ENCODE peak calls at places on chromosome 19, in six cellular contexts. One of them, this sample, is unnamed.

GRCh38 chr19:4454952-4455738 is 2.4 kb downstream of the UBXN6 start:
- DNase-seq in PC-9: no peak
- DNase-seq in B cell: no peak
- DNase-seq in progenitor cell of endocrine pancreas: no peak
- DNase-seq in nephron progenitor cell: no peak
- DNase-seq in tibial artery: no peak
- DNase-seq in this sample: no peak

GRCh38 chr19:1181606-1182005 is 7.5 kb upstream of the SBNO2 start:
- DNase-seq in PC-9: peak
- DNase-seq in B cell: no peak
- DNase-seq in progenitor cell of endocrine pancreas: no peak
- DNase-seq in nephron progenitor cell: no peak
- DNase-seq in tibial artery: no peak
- DNase-seq in this sample: peak

GRCh38 chr19:55473613-55474012 is 2.8 kb upstream of the ZNF628 start:
- DNase-seq in PC-9: no peak
- DNase-seq in B cell: no peak
- DNase-seq in progenitor cell of endocrine pancreas: no peak
- DNase-seq in nephron progenitor cell: no peak
- DNase-seq in tibial artery: no peak
- DNase-seq in this sample: no peak

GRCh38 chr19:47107201-47107952 is 6.2 kb downstream of the ZC3H4 start:
- DNase-seq in PC-9: peak
- DNase-seq in B cell: no peak
- DNase-seq in progenitor cell of endocrine pancreas: no peak
- DNase-seq in nephron progenitor cell: no peak
- DNase-seq in tibial artery: no peak
- DNase-seq in this sample: no peak

GRCh38 chr19:21789761-21790160 is 22.4 kb upstream of the ZNF100 start:
- DNase-seq in PC-9: no peak
- DNase-seq in B cell: no peak
- DNase-seq in progenitor cell of endocrine pancreas: no peak
- DNase-seq in nephron progenitor cell: no peak
- DNase-seq in tibial artery: no peak
- DNase-seq in this sample: no peak

GRCh38 chr19:49256691-49257090 is 68.3 kb downstream of the SLC6A16 start:
- DNase-seq in PC-9: no peak
- DNase-seq in B cell: no peak
- DNase-seq in progenitor cell of endocrine pancreas: no peak
- DNase-seq in nephron progenitor cell: no peak
- DNase-seq in tibial artery: no peak
- DNase-seq in this sample: no peak

GRCh38 chr19:54345938-54346386 is 7.0 kb upstream of the LILRA4 start:
- DNase-seq in PC-9: no peak
- DNase-seq in B cell: peak
- DNase-seq in progenitor cell of endocrine pancreas: no peak
- DNase-seq in nephron progenitor cell: no peak
- DNase-seq in tibial artery: peak
- DNase-seq in this sample: no peak

GRCh38 chr19:4187313-4188122 is 5.0 kb downstream of the ANKRD24 start:
- DNase-seq in PC-9: no peak
- DNase-seq in B cell: no peak
- DNase-seq in progenitor cell of endocrine pancreas: no peak
- DNase-seq in nephron progenitor cell: no peak
- DNase-seq in tibial artery: no peak
- DNase-seq in this sample: no peak

GRCh38 chr19:4568884-4569283 is 9.4 kb upstream of the SEMA6B start:
- DNase-seq in PC-9: no peak
- DNase-seq in B cell: no peak
- DNase-seq in progenitor cell of endocrine pancreas: no peak
- DNase-seq in nephron progenitor cell: no peak
- DNase-seq in tibial artery: no peak
- DNase-seq in this sample: no peak

GRCh38 chr19:52748336-52748950 is 13.6 kb upstream of the ZNF611 start:
- DNase-seq in PC-9: no peak
- DNase-seq in B cell: peak
- DNase-seq in progenitor cell of endocrine pancreas: no peak
- DNase-seq in nephron progenitor cell: no peak
- DNase-seq in tibial artery: no peak
- DNase-seq in this sample: no peak

GRCh38 chr19:38100589-38100988 is 123.4 kb downstream of the DPF1 start:
- DNase-seq in PC-9: no peak
- DNase-seq in B cell: no peak
- DNase-seq in progenitor cell of endocrine pancreas: no peak
- DNase-seq in nephron progenitor cell: no peak
- DNase-seq in tibial artery: no peak
- DNase-seq in this sample: no peak

GRCh38 chr19:3868770-3869456 is at the start of gene ZFR2:
- DNase-seq in PC-9: no peak
- DNase-seq in B cell: peak
- DNase-seq in progenitor cell of endocrine pancreas: peak
- DNase-seq in nephron progenitor cell: peak
- DNase-seq in tibial artery: no peak
- DNase-seq in this sample: no peak

GRCh38 chr19:42121666-42122069 is 10.6 kb downstream of the POU2F2 start:
- DNase-seq in PC-9: peak
- DNase-seq in B cell: peak
- DNase-seq in progenitor cell of endocrine pancreas: no peak
- DNase-seq in nephron progenitor cell: no peak
- DNase-seq in tibial artery: peak
- DNase-seq in this sample: no peak

GRCh38 chr19:5131031-5131865 is 162.3 kb downstream of the KDM4B start:
- DNase-seq in PC-9: no peak
- DNase-seq in B cell: peak
- DNase-seq in progenitor cell of endocrine pancreas: no peak
- DNase-seq in nephron progenitor cell: no peak
- DNase-seq in tibial artery: no peak
- DNase-seq in this sample: no peak

GRCh38 chr19:11964858-11965645 is at the start of gene ZNF763:
- DNase-seq in PC-9: peak
- DNase-seq in B cell: peak
- DNase-seq in progenitor cell of endocrine pancreas: peak
- DNase-seq in nephron progenitor cell: peak
- DNase-seq in tibial artery: peak
- DNase-seq in this sample: peak

GRCh38 chr19:44912854-44913253 is 1.6 kb upstream of the APOC1 start:
- DNase-seq in PC-9: no peak
- DNase-seq in B cell: no peak
- DNase-seq in progenitor cell of endocrine pancreas: no peak
- DNase-seq in nephron progenitor cell: no peak
- DNase-seq in tibial artery: no peak
- DNase-seq in this sample: no peak

GRCh38 chr19:3844596-3844995 is 24.2 kb downstream of the ZFR2 start:
- DNase-seq in PC-9: no peak
- DNase-seq in B cell: no peak
- DNase-seq in progenitor cell of endocrine pancreas: no peak
- DNase-seq in nephron progenitor cell: no peak
- DNase-seq in tibial artery: no peak
- DNase-seq in this sample: no peak

GRCh38 chr19:2315121-2315817 is 7.3 kb upstream of the LINGO3 start:
- DNase-seq in PC-9: no peak
- DNase-seq in B cell: no peak
- DNase-seq in progenitor cell of endocrine pancreas: no peak
- DNase-seq in nephron progenitor cell: no peak
- DNase-seq in tibial artery: no peak
- DNase-seq in this sample: no peak

GRCh38 chr19:2317300-2317699 is 9.3 kb upstream of the LINGO3 start:
- DNase-seq in PC-9: no peak
- DNase-seq in B cell: no peak
- DNase-seq in progenitor cell of endocrine pancreas: no peak
- DNase-seq in nephron progenitor cell: no peak
- DNase-seq in tibial artery: no peak
- DNase-seq in this sample: no peak

GRCh38 chr19:2312819-2313501 is 5.0 kb upstream of the LINGO3 start:
- DNase-seq in PC-9: no peak
- DNase-seq in B cell: no peak
- DNase-seq in progenitor cell of endocrine pancreas: no peak
- DNase-seq in nephron progenitor cell: no peak
- DNase-seq in tibial artery: no peak
- DNase-seq in this sample: no peak

GRCh38 chr19:2317756-2318155 is 9.8 kb upstream of the LINGO3 start:
- DNase-seq in PC-9: no peak
- DNase-seq in B cell: no peak
- DNase-seq in progenitor cell of endocrine pancreas: no peak
- DNase-seq in nephron progenitor cell: no peak
- DNase-seq in tibial artery: no peak
- DNase-seq in this sample: no peak

DNA sequence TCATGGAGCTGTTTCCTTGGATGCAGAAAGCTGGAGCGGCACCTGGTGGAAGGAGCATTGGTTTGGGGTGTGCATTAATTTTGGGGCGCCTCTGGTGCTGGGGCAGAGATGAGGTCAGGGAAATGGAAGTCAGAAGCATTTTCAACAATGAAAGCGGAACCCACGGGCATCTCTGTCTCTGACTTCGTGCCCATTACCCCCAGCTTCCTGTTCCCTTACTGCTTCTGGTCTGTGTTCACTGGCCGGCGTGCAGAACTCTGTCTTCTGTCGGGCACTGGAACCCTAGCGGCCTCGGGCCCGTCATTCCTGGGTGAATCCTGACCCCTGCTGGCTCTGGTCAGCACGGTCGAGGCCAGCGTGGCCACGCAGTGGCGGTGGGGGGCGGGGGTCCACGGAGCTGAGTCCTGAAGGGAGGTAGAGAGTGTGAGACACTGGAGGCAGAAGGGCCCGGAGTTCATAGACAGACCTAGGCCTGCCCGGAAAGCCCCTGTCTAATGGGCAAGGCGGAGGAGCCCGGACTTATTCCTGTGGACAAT is 7.9 kb upstream of the LINGO3 start:
- DNase-seq in PC-9: peak
- DNase-seq in B cell: peak
- DNase-seq in progenitor cell of endocrine pancreas: peak
- DNase-seq in nephron progenitor cell: peak
- DNase-seq in tibial artery: peak
- DNase-seq in this sample: no peak
- TF ChIP-seq CTCF in PC-9: peak
- TF ChIP-seq CTCF in B cell: no peak
- TF ChIP-seq CTCF in progenitor cell of endocrine pancreas: peak
- TF ChIP-seq CTCF in nephron progenitor cell: peak
- TF ChIP-seq CTCF in tibial artery: peak
- TF ChIP-seq CTCF in this sample: peak

DNA sequence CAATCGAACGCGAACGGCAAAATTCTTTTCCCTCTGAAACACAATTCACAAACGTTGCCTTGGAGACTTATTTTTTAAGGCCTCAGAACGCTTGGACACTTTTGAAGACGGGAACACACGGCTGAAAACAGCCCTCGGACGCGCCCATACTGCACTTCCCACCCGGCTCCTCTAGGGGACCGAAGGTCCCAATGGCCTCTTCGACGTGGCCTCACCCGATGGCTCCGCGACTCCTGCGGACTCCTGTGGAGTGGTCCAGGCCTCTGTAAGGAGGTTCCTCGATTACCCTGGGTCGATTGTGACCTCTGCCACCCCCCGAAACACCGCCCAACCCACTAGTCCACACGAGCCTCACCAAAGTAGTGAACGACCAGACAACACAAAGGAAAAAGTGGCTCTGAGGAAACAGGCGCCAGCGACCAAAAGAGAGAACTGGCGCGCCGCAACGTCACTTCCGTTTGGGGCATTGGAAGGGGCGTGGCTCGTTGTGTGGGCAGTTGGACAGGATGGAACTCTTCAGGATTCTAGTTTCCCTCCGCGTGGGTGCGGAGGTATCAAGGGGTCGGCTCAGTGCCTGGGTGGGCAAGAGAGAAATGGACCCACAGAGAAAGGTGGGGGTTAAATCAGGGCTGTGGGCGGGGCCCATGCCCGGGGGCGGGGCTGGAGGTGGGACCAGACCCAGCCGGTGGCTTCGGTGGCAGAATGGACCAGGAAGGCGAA is at the start of gene ZNF560:
- DNase-seq in PC-9: peak
- DNase-seq in B cell: peak
- DNase-seq in progenitor cell of endocrine pancreas: no peak
- DNase-seq in nephron progenitor cell: no peak
- DNase-seq in tibial artery: no peak
- DNase-seq in this sample: no peak
- TF ChIP-seq CTCF in PC-9: peak
- TF ChIP-seq CTCF in B cell: no peak
- TF ChIP-seq CTCF in progenitor cell of endocrine pancreas: no peak
- TF ChIP-seq CTCF in nephron progenitor cell: no peak
- TF ChIP-seq CTCF in tibial artery: no peak
- TF ChIP-seq CTCF in this sample: no peak

DNA sequence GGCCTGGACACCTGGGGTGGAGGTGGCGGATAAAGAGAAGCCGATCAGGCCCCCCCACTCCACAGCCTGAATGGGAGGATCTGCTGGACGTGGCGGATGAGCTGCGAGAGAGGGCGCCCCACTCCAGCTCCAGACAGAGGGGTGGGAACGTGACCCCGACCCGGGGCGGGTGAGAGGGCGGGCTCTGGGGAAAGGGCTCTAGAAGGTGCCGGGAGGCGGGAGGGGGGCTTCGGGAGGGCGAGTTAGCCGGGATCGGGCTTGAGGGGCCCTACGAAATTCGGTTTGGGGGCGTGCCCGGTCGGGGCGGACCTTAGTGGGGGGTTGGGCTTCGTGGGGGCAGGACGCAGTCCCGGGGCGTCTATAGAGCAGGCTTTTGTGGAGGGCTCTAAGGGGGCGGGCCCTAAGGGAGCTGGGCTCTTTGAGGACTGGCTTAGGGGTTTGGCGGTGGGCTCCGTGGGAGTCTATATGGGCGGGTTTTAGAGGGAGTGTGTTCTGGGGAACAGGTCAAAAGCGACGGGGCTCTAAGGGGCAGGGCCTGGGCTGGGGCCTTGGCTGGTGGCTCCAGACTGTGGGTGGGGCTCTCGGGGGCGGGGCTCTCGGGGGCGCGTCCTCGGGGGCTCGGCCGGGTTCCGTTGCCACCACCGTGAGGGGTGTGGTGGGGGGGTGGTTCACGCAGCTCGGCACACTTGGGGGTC is 4.1 kb upstream of the NANOS3 start:
- DNase-seq in PC-9: peak
- DNase-seq in B cell: peak
- DNase-seq in progenitor cell of endocrine pancreas: no peak
- DNase-seq in nephron progenitor cell: peak
- DNase-seq in tibial artery: no peak
- DNase-seq in this sample: no peak
- TF ChIP-seq CTCF in PC-9: peak
- TF ChIP-seq CTCF in B cell: no peak
- TF ChIP-seq CTCF in progenitor cell of endocrine pancreas: peak
- TF ChIP-seq CTCF in nephron progenitor cell: no peak
- TF ChIP-seq CTCF in tibial artery: no peak
- TF ChIP-seq CTCF in this sample: no peak

DNA sequence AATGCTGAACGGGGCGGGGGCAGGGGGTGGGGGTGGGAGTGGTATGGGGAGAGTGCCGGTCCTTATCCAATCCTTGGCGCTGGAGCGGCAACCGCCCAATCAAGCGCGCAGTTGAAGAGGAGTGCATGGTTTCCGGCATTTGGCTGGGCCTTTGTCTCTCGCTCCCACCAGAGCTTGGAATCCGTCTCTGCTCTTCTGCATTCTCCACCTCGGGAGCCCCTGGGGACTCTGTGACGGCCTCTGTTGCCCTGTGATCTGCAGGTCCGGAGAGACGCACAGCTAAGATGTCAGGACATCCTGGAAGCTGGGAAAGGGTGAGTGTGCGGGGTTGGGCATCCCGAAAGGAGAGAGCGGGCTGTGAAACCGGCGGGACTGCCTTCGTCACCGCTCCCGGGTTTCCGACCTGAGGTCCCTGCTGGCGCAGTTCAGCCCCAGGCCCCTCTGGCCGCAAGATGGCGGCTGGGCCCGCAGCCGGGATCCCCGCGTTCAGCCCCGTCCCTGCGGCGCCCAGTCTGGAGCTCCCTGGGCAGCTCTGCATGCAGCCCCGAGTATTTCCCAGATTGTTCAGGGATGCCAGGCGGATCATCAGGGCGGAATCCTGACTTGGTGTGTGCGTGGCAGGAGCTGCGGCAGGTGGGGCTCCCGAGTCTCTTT is 53.6 kb upstream of the ZNF254 start:
- DNase-seq in PC-9: peak
- DNase-seq in B cell: peak
- DNase-seq in progenitor cell of endocrine pancreas: peak
- DNase-seq in nephron progenitor cell: peak
- DNase-seq in tibial artery: peak
- DNase-seq in this sample: peak
- TF ChIP-seq CTCF in PC-9: no peak
- TF ChIP-seq CTCF in B cell: no peak
- TF ChIP-seq CTCF in progenitor cell of endocrine pancreas: no peak
- TF ChIP-seq CTCF in nephron progenitor cell: no peak
- TF ChIP-seq CTCF in tibial artery: no peak
- TF ChIP-seq CTCF in this sample: no peak